ENCODE peak calls at places on chromosomes 6 and 20, in four cellular contexts. S is HepG2, N is H1, J is GM12878. Y is an unnamed sample.

GRCh38 chr6:143872211-143872610 is 7.9 kb downstream of the ZC2HC1B start:
- DNase-seq in S (no peak), N (no peak), J (peak), Y (no peak)

GRCh38 chr6:31037169-31037568 is 26.9 kb downstream of the MUC22 start:
- DNase-seq in N (no peak), S (no peak), J (no peak), Y (no peak)

GRCh38 chr6:25324076-25324762 is 45.0 kb downstream of the CARMIL1 start:
- DNase-seq in N (no peak), J (no peak), S (no peak), Y (no peak)

GRCh38 chr6:13935190-13935880 is 10.6 kb downstream of the RNF182 start:
- DNase-seq in N (no peak), S (no peak), J (no peak), Y (no peak)

GRCh38 chr6:68343901-68344300 is 291.2 kb upstream of the ADGRB3 start:
- DNase-seq in N (peak), J (no peak), S (peak), Y (peak)

GRCh38 chr6:159973951-159974350 is 5.1 kb downstream of the IGF2R start:
- DNase-seq in S (peak), N (no peak), J (no peak), Y (peak)

GRCh38 chr6:160106701-160107100 is 14.9 kb upstream of the SLC22A1 start:
- DNase-seq in N (no peak), J (no peak), S (peak), Y (no peak)

GRCh38 chr20:14064333-14064732 is 69.0 kb downstream of the MACROD2 start:
- DNase-seq in N (no peak), J (no peak), S (no peak), Y (no peak)

GRCh38 chr20:60823001-60823649 is 428.9 kb upstream of the CDH4 start:
- DNase-seq in N (no peak), J (no peak), S (no peak), Y (no peak)

GRCh38 chr20:50015993-50016770 is 33.4 kb downstream of the SNAI1 start:
- DNase-seq in J (no peak), S (peak), N (no peak), Y (peak)

GRCh38 chr20:3115190-3116107 is 30.9 kb upstream of the AVP start:
- DNase-seq in S (peak), J (peak), N (peak), Y (peak)

GRCh38 chr6:53328375-53328774 is 20.4 kb downstream of the ELOVL5 start:
- DNase-seq in J (no peak), N (no peak), S (no peak), Y (no peak)

GRCh38 chr6:53330137-53330536 is 18.6 kb downstream of the ELOVL5 start:
- DNase-seq in S (no peak), N (no peak), J (no peak), Y (no peak)

GRCh38 chr6:53325785-53326184 is 23.0 kb downstream of the ELOVL5 start:
- DNase-seq in N (no peak), J (no peak), S (no peak), Y (no peak)

GRCh38 chr6:53327017-53327395 is 21.7 kb downstream of the ELOVL5 start:
- DNase-seq in S (no peak), N (no peak), J (no peak), Y (no peak)

GRCh38 chr6:53326372-53327016 is 22.3 kb downstream of the ELOVL5 start:
- DNase-seq in N (no peak), J (no peak), S (no peak), Y (no peak)
- TF ChIP-seq EP300 in N (no peak), J (no peak), S (no peak), Y (no peak)

GRCh38 chr20:63503524-63503923 is 4.6 kb upstream of the EEF1A2 start:
- DNase-seq in S (no peak), N (no peak), J (no peak), Y (no peak)
- TF ChIP-seq SRF in S (no peak), N (no peak), J (no peak), Y (no peak)

GRCh38 chr20:45293041-45294002 is 13.3 kb upstream of the RBPJL start:
- DNase-seq in J (no peak), N (peak), S (peak), Y (peak)
- TF ChIP-seq EP300 in J (no peak), N (no peak), S (no peak), Y (no peak)

DNA sequence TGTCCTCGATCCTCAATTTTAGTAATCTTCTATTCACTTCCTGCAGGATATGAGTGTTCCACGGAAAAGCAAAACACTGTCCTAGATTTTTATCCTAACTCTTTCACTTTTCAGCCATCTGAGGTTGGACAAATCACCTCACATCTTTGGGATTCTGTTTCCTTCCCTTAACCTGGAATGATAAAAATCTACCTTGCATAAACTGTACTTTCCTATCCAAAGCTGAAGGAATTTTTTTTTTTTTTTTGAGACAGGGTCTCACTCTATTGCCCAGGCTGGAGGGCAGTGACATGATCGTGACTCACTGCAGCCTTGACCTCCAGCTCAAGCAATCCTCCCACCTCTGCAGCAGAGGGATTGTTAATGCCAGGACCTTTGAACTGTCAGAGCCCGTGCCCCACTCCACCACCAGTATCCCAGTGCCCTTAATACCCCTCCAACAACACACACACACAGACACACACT is 20.5 kb downstream of the CAPN11 start:
- DNase-seq in N (no peak), S (peak), J (no peak), Y (no peak)
- TF ChIP-seq SRF in N (no peak), S (no peak), J (no peak), Y (no peak)

GRCh38 chr20:5660346-5660745 is 89.9 kb upstream of the SHLD1 start:
- DNase-seq in N (no peak), J (no peak), S (no peak), Y (no peak)

GRCh38 chr20:5657190-5657872 is 92.9 kb upstream of the SHLD1 start:
- DNase-seq in J (no peak), S (peak), N (no peak), Y (no peak)

GRCh38 chr20:5657873-5658200 is 92.4 kb upstream of the SHLD1 start:
- DNase-seq in S (no peak), J (no peak), N (no peak), Y (no peak)

GRCh38 chr20:5656136-5656535 is 94.1 kb upstream of the SHLD1 start:
- DNase-seq in N (no peak), S (no peak), J (no peak), Y (no peak)

GRCh38 chr20:5658897-5659296 is 91.3 kb upstream of the SHLD1 start:
- DNase-seq in J (no peak), S (peak), N (no peak), Y (no peak)
- TF ChIP-seq EP300 in J (no peak), S (no peak), N (no peak), Y (no peak)

DNA sequence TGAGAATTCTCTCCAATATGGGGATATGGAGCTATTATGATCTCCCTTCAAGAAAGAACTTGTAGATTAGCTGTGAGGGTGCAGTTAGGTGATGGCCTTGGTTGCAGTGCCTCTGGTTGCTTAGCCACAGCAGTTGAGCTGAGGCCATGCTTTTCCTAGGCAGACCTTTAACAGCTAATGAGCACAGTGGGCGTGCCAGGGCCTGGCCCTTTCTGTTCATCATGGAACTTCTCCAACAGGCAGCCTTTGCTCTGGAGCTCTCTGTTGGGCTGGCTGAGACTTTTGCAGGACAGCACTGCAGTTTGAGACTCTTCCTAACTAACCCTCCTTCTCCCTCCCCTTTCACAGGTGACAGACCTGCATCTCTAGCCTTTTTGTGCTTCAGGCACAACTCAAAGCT is 39.7 kb upstream of the TMEM170B start:
- DNase-seq in J (no peak), S (no peak), N (no peak), Y (no peak)
- TF ChIP-seq SRF in J (no peak), S (no peak), N (no peak), Y (no peak)